ENCODE peak calls at places on chromosome 11, in ten cellular contexts. U is psoas muscle; B is fibroblast of villous mesenchyme; T is aorta; O is activated effector memory CD4-positive, alpha-beta T cell treated with Interleukin-2 at 50 U/mL for 16 hours; Y is left colon; C is mesenteric fat pad; G is HT1080; R is left cardiac atrium; V is A549. A is an unnamed sample.

GRCh38 chr11:15651782-15652181 is 537.1 kb downstream of the INSC start:
- DNase-seq in G (no peak), T (no peak), V (no peak), B (peak), U (no peak), O (no peak), Y (no peak), R (no peak), C (no peak), A (no peak)

GRCh38 chr11:115201121-115201792 is 303.0 kb downstream of the CADM1 start:
- DNase-seq in G (peak), T (no peak), B (peak), C (no peak), V (no peak), Y (no peak), O (no peak), U (no peak), R (no peak), A (no peak)

GRCh38 chr11:78567209-78567608 is 7.5 kb downstream of the NARS2 start:
- DNase-seq in U (no peak), G (peak), O (no peak), V (no peak), B (no peak), R (no peak), T (no peak), Y (no peak), C (no peak), A (no peak)

GRCh38 chr11:102171101-102171500 is 60.9 kb downstream of the YAP1 start:
- DNase-seq in U (no peak), R (no peak), T (no peak), Y (no peak), B (peak), G (peak), V (no peak), O (no peak), C (no peak), A (no peak)

GRCh38 chr11:123405123-123405592 is 24.9 kb upstream of the GRAMD1B start:
- DNase-seq in B (no peak), C (no peak), G (no peak), U (no peak), R (peak), T (no peak), Y (no peak), V (no peak), O (no peak), A (no peak)

GRCh38 chr11:70206977-70207376 is 3.9 kb downstream of the FADD start:
- DNase-seq in U (no peak), B (no peak), C (no peak), R (no peak), G (no peak), Y (no peak), T (no peak), O (no peak), V (no peak), A (no peak)

GRCh38 chr11:112785104-112785503 is 176.1 kb upstream of the NCAM1 start:
- DNase-seq in T (no peak), U (no peak), G (peak), R (no peak), B (no peak), O (no peak), C (no peak), V (no peak), Y (no peak), A (no peak)

GRCh38 chr11:70097783-70098182 is 19.7 kb downstream of the ANO1 start:
- DNase-seq in R (no peak), Y (no peak), O (no peak), B (no peak), C (no peak), T (peak), U (peak), V (no peak), G (no peak), A (no peak)

GRCh38 chr11:117613521-117613920 is 183.5 kb downstream of the DSCAML1 start:
- DNase-seq in R (no peak), G (no peak), U (no peak), Y (no peak), O (no peak), T (no peak), C (no peak), B (no peak), V (no peak), A (no peak)

GRCh38 chr11:47248304-47248663 is 330 bp downstream of the ACP2 start:
- DNase-seq in T (no peak), B (peak), U (no peak), V (no peak), G (no peak), O (no peak), Y (no peak), C (no peak), R (no peak), A (no peak)

GRCh38 chr11:107830915-107831540 is 27.6 kb downstream of the SLC35F2 start:
- DNase-seq in C (no peak), Y (no peak), B (no peak), G (peak), O (no peak), T (no peak), U (no peak), R (no peak), V (no peak), A (no peak)

GRCh38 chr11:128695539-128696221 is 1.8 kb downstream of the FLI1 start:
- DNase-seq in B (peak), O (peak), Y (no peak), C (no peak), T (peak), R (no peak), V (no peak), G (peak), U (no peak), A (peak)